ENCODE peak calls at places on chromosomes 13 and 19, in eight cellular contexts. W is omental fat pad; Z is NCI-H2081 treated with DMSO at 0.1 percent for 48 hours; K is activated gamma-delta T cell treated with anti-CD3 and anti-CD28 coated beads, Interleukin-2, amount 50 U/mL, for 16 hours; O is B cell; X is fibroblast of pulmonary artery; M is amniotic stem cell; L is lower lobe of right lung. G is an unnamed sample.
A peak's percentile ranks its signal among the peaks of the same experiment; 100 is the strongest.

GRCh38 chr19:33255781-33256180 is 30.1 kb upstream of the SLC7A10 start:
- DNase-seq in W (no peak), Z (no peak), K (no peak), O (no peak), X (no peak), M (no peak), L (no peak), G (no peak)

GRCh38 chr19:7947939-7948338 is 4.5 kb upstream of the TIMM44 start:
- DNase-seq in W (no peak), Z (no peak), K (no peak), O (no peak), X (peak; percentile 32), M (no peak), L (no peak), G (no peak)

GRCh38 chr19:46076031-46076880 is 35.5 kb upstream of the IGFL4 start:
- DNase-seq in W (no peak), Z (no peak), K (no peak), O (no peak), X (no peak), M (no peak), L (no peak), G (no peak)

GRCh38 chr19:494171-495046 is 1.9 kb upstream of the MADCAM1 start:
- DNase-seq in W (no peak), Z (no peak), K (no peak), O (no peak), X (no peak), M (no peak), L (no peak), G (no peak)

GRCh38 chr19:14337510-14337909 is 43.7 kb upstream of the ADGRE5 start:
- DNase-seq in W (no peak), Z (no peak), K (no peak), O (peak; percentile 48), X (peak; percentile 26), M (no peak), L (peak; percentile 52), G (peak; percentile 83)

GRCh38 chr13:41456768-41457588 is at the start of gene RGCC:
- DNase-seq in W (no peak), Z (no peak), K (peak; percentile 87), O (peak; percentile 86), X (peak; percentile 55), M (no peak), L (peak; percentile 93), G (peak; percentile 72)

GRCh38 chr13:42330991-42331390 is 59.0 kb downstream of the AKAP11 start:
- DNase-seq in W (no peak), Z (no peak), K (no peak), O (no peak), X (peak; percentile 13), M (no peak), L (no peak), G (no peak)

GRCh38 chr19:14114854-14115253 is 2.7 kb downstream of the PRKACA start:
- DNase-seq in W (no peak), Z (no peak), K (no peak), O (peak; percentile 64), X (no peak), M (no peak), L (peak; percentile 82), G (peak; percentile 41)

GRCh38 chr13:27534108-27534975 is 84.0 kb upstream of the MTIF3 start:
- DNase-seq in W (no peak), Z (no peak), K (no peak), O (no peak), X (no peak), M (no peak), L (no peak), G (no peak)

GRCh38 chr13:72255908-72256307 is 388.9 kb upstream of the DACH1 start:
- DNase-seq in W (no peak), Z (peak; percentile 12), K (no peak), O (no peak), X (peak; percentile 20), M (no peak), L (no peak), G (no peak)

GRCh38 chr19:36009220-36009619 is 607 bp upstream of the SYNE4 start:
- DNase-seq in W (no peak), Z (no peak), K (no peak), O (peak; percentile 61), X (peak; percentile 58), M (no peak), L (peak; percentile 82), G (no peak)

GRCh38 chr13:33721719-33722118 is 96.2 kb upstream of the RFC3 start:
- DNase-seq in W (no peak), Z (no peak), K (no peak), O (no peak), X (peak; percentile 64), M (no peak), L (no peak), G (no peak)

GRCh38 chr13:43831088-43831487 is 44.3 kb upstream of the ENOX1 start:
- DNase-seq in W (no peak), Z (no peak), K (no peak), O (no peak), X (peak; percentile 75), M (peak; percentile 28), L (no peak), G (no peak)

GRCh38 chr19:19451429-19452240 is 46.2 kb downstream of the GATAD2A start:
- DNase-seq in W (no peak), Z (no peak), K (peak; percentile 49), O (no peak), X (no peak), M (no peak), L (no peak), G (no peak)

GRCh38 chr19:5491565-5491964 is 36.3 kb downstream of the ZNRF4 start:
- DNase-seq in W (no peak), Z (no peak), K (no peak), O (no peak), X (no peak), M (no peak), L (no peak), G (no peak)

GRCh38 chr19:17762505-17763229 is 11.4 kb downstream of the FCHO1 start:
- DNase-seq in W (no peak), Z (no peak), K (no peak), O (no peak), X (peak; percentile 67), M (no peak), L (no peak), G (peak; percentile 83)

GRCh38 chr19:41265376-41266153 is 1.4 kb downstream of the HNRNPUL1 start:
- DNase-seq in W (no peak), Z (no peak), K (no peak), O (peak; percentile 21), X (peak; percentile 26), M (no peak), L (no peak), G (peak; percentile 20)

G was measured in K562.